ENCODE peak calls at places on chromosomes 4 and X, in nine cellular contexts. I, A, B, W, D, C, K, Y and N are unnamed samples.

GRCh38 chr4:16686195-16686594 is 212.2 kb downstream of the LDB2 start:
- DNase-seq in I (peak), A (no peak), B (no peak), W (no peak), D (no peak), C (no peak), K (peak), Y (no peak), N (no peak)

GRCh38 chr4:118954246-118954645 is 65.6 kb downstream of the SYNPO2 start:
- DNase-seq in I (no peak), A (no peak), B (no peak), W (peak), D (no peak), C (no peak), K (peak), Y (no peak), N (no peak)

GRCh38 chr4:5751073-5751917 is 40.3 kb downstream of the EVC start:
- DNase-seq in I (peak), A (no peak), B (no peak), W (no peak), D (no peak), C (no peak), K (peak), Y (no peak), N (no peak)

GRCh38 chrX:1262369-1262768 is 6.2 kb upstream of the CSF2RA start:
- DNase-seq in I (no peak), A (no peak), B (no peak), W (no peak), D (no peak), C (no peak), K (no peak), Y (no peak), N (no peak)

GRCh38 chrX:71111141-71111843 is at the start of gene IL2RG:
- DNase-seq in I (no peak), A (peak), B (peak), W (peak), D (peak), C (no peak), K (no peak), Y (peak), N (no peak)

GRCh38 chrX:151680805-151681204 is 14.5 kb upstream of the PRRG3 start:
- DNase-seq in I (peak), A (peak), B (peak), W (peak), D (peak), C (no peak), K (peak), Y (no peak), N (no peak)

GRCh38 chrX:22203186-22203585 is 69.5 kb upstream of the CBLL2 start:
- DNase-seq in I (no peak), A (no peak), B (no peak), W (no peak), D (no peak), C (no peak), K (no peak), Y (no peak), N (no peak)

GRCh38 chrX:2954541-2954940 is 25.4 kb upstream of the ARSD start:
- DNase-seq in I (no peak), A (no peak), B (no peak), W (no peak), D (no peak), C (no peak), K (no peak), Y (no peak), N (no peak)

GRCh38 chr4:8920969-8921368 is 49.3 kb upstream of the HMX1 start:
- DNase-seq in I (no peak), A (no peak), B (no peak), W (no peak), D (no peak), C (no peak), K (no peak), Y (no peak), N (no peak)